ENCODE peak calls at places on chromosomes 7 and 10, in nine cellular contexts. P, O, M, V, L, E, B, J and S are unnamed samples.

GRCh38 chr10:21518629-21519321 is 6.7 kb downstream of the SKIDA1 start:
- DNase-seq in L (peak), J (no peak), M (peak), O (no peak), E (no peak), P (peak), B (no peak), V (no peak), S (no peak)

GRCh38 chr7:79723833-79724608 is 270.6 kb upstream of the MAGI2 start:
- DNase-seq in B (no peak), E (no peak), V (no peak), L (no peak), P (no peak), J (no peak), O (no peak), M (peak), S (no peak)

GRCh38 chr7:5230272-5231067 is 40.4 kb downstream of the WIPI2 start:
- DNase-seq in E (no peak), O (no peak), L (no peak), B (no peak), J (peak), V (no peak), P (no peak), M (no peak), S (no peak)

GRCh38 chr7:40829201-40829600 is 694.4 kb downstream of the SUGCT start:
- DNase-seq in J (no peak), M (no peak), L (no peak), V (no peak), B (no peak), P (no peak), O (no peak), E (no peak), S (no peak)

GRCh38 chr7:141073641-141074161 is at the start of gene TMEM178B:
- DNase-seq in L (peak), E (no peak), J (peak), M (no peak), B (no peak), P (no peak), V (no peak), O (no peak), S (no peak)

GRCh38 chr10:29142516-29143314 is 146.2 kb upstream of the LYZL1 start:
- DNase-seq in J (no peak), V (no peak), P (no peak), L (no peak), M (no peak), O (no peak), B (no peak), E (no peak), S (no peak)

GRCh38 chr10:31157125-31157983 is 125.7 kb upstream of the ZNF438 start:
- DNase-seq in L (peak), O (no peak), P (peak), E (no peak), J (no peak), V (no peak), B (peak), M (peak), S (no peak)

GRCh38 chr7:30788640-30789333 is 17.6 kb downstream of the MINDY4 start:
- DNase-seq in L (no peak), P (no peak), J (no peak), V (no peak), M (no peak), B (no peak), O (no peak), E (no peak), S (no peak)

GRCh38 chr7:112571852-112572607 is 91.2 kb downstream of the LSMEM1 start:
- DNase-seq in M (no peak), O (no peak), L (no peak), B (no peak), V (no peak), E (no peak), J (no peak), P (no peak), S (no peak)

GRCh38 chr7:128094111-128094570 is 62.9 kb upstream of the LRRC4 start:
- DNase-seq in M (no peak), O (no peak), P (peak), J (no peak), V (no peak), B (no peak), L (no peak), E (no peak), S (no peak)

GRCh38 chr10:77236700-77237099 is 400.9 kb downstream of the KCNMA1 start:
- DNase-seq in V (no peak), L (peak), M (peak), P (peak), O (no peak), B (peak), J (no peak), E (no peak), S (no peak)

GRCh38 chr10:113226404-113226803 is 276.4 kb downstream of the TCF7L2 start:
- DNase-seq in B (no peak), E (no peak), L (no peak), J (peak), M (no peak), V (no peak), P (no peak), O (no peak), S (no peak)